ENCODE peak calls at places on chromosome 7, in eight cellular contexts. P is epithelial cell of esophagus; K is AG04450; N is astrocyte of the spinal cord; Z is CD8-positive, alpha-beta T cell; J is left ventricle myocardium inferior; V is progenitor cell of endocrine pancreas; B is dorsolateral prefrontal cortex. A is an unnamed sample.

GRCh38 chr7:52189153-52189778 is 846.2 kb upstream of the POM121L12 start:
- DNase-seq in P (no peak), K (no peak), N (no peak), Z (no peak), J (no peak), V (no peak), B (no peak), A (no peak)

GRCh38 chr7:22596763-22597434 is 96.9 kb upstream of the STEAP1B start:
- DNase-seq in P (no peak), K (no peak), N (no peak), Z (no peak), J (no peak), V (no peak), B (no peak), A (no peak)

GRCh38 chr7:45686441-45687184 is 112.4 kb downstream of the ADCY1 start:
- DNase-seq in P (no peak), K (no peak), N (no peak), Z (no peak), J (no peak), V (no peak), B (no peak), A (no peak)

GRCh38 chr7:81482600-81483186 is 287.2 kb downstream of the HGF start:
- DNase-seq in P (peak), K (no peak), N (peak), Z (no peak), J (no peak), V (no peak), B (no peak), A (no peak)

GRCh38 chr7:7761340-7761973 is 43.0 kb upstream of the RPA3 start:
- DNase-seq in P (peak), K (no peak), N (peak), Z (no peak), J (no peak), V (no peak), B (no peak), A (no peak)

GRCh38 chr7:148135997-148136396 is 454.6 kb upstream of the C7orf33 start:
- DNase-seq in P (no peak), K (no peak), N (no peak), Z (no peak), J (no peak), V (no peak), B (no peak), A (no peak)

GRCh38 chr7:40638872-40639271 is 504.1 kb downstream of the SUGCT start:
- DNase-seq in P (no peak), K (no peak), N (no peak), Z (no peak), J (no peak), V (no peak), B (no peak), A (no peak)

GRCh38 chr7:12570529-12571461 is at the start of gene SCIN:
- DNase-seq in P (no peak), K (no peak), N (peak), Z (no peak), J (peak), V (no peak), B (no peak), A (no peak)

GRCh38 chr7:146655928-146656797 is 539.6 kb downstream of the CNTNAP2 start:
- DNase-seq in P (no peak), K (no peak), N (no peak), Z (no peak), J (no peak), V (no peak), B (no peak), A (no peak)

GRCh38 chr7:121521681-121522405 is 125.7 kb upstream of the FAM3C start:
- DNase-seq in P (no peak), K (no peak), N (peak), Z (no peak), J (no peak), V (no peak), B (no peak), A (no peak)

GRCh38 chr7:159114981-159115380 is 29.7 kb downstream of the VIPR2 start:
- DNase-seq in P (no peak), K (no peak), N (no peak), Z (no peak), J (no peak), V (no peak), B (no peak), A (no peak)

GRCh38 chr7:5574770-5575269 is 151.2 kb upstream of the TNRC18 start:
- DNase-seq in P (no peak), K (no peak), N (no peak), Z (no peak), J (no peak), V (no peak), B (no peak), A (no peak)

GRCh38 chr7:92461027-92462003 is 14.0 kb downstream of the GATAD1 start:
- DNase-seq in P (peak), K (no peak), N (peak), Z (no peak), J (no peak), V (no peak), B (no peak), A (no peak)

GRCh38 chr7:128796325-128796724 is 4.6 kb downstream of the CCDC136 start:
- DNase-seq in P (peak), K (peak), N (peak), Z (no peak), J (no peak), V (no peak), B (no peak), A (peak)

GRCh38 chr7:131111-132094 is 61.0 kb upstream of the FAM20C start:
- DNase-seq in P (no peak), K (no peak), N (no peak), Z (no peak), J (peak), V (no peak), B (no peak), A (no peak)

GRCh38 chr7:144710791-144711190 is 125.1 kb downstream of the TPK1 start:
- DNase-seq in P (no peak), K (no peak), N (no peak), Z (no peak), J (no peak), V (no peak), B (no peak), A (no peak)

DNA sequence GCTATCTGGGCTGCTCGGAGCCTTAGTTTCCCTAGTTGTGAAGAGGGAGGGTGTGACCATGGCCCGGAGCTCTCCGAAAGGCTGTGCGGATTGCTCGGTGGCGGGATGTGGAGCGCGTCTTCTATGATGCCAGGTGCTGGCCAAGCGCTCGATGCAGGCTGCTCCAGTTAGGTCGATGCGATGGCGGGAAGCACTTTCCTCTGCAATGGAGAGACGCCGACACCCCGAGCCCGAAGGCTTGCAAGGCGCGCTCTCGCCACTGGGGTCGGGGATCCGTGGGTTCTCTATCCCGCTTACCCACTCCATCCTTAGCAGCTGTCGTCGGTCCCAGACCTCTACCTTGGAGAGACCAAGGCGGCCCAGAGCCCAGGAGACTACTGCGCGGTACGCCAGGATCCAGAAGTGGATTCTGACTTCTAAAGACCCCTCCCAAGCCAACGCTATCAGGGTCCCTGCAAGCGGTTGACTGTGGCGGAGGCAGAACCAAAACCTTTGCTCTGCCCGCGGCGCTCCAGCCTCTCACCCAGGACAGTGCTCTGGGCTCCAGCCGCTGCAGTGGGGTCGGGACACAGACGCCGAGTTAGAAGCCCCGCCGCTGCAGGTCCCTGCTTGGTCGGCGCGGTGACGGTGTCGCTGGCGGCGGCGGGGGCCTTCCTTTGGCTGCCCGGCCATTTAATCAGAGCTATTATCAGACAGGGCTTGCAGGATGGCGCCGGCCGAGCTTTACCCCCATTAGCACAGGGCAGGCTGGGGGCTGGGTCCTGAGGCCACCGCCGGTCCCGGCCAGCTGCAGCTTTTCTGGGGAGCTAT is 7.8 kb upstream of the TBX20 start:
- DNase-seq in P (no peak), K (no peak), N (no peak), Z (no peak), J (peak), V (no peak), B (no peak), A (no peak)
- TF ChIP-seq CTCF in P (no peak), K (no peak), N (no peak), Z (no peak), J (peak), V (peak), B (no peak), A (no peak)

GRCh38 chr7:77931841-77932240 is 133.3 kb downstream of the PHTF2 start:
- DNase-seq in P (no peak), K (no peak), N (no peak), Z (no peak), J (no peak), V (no peak), B (no peak), A (no peak)

GRCh38 chr7:77930496-77930895 is 131.9 kb downstream of the PHTF2 start:
- DNase-seq in P (no peak), K (no peak), N (no peak), Z (no peak), J (no peak), V (no peak), B (no peak), A (no peak)

GRCh38 chr7:77933394-77933793 is 134.8 kb downstream of the PHTF2 start:
- DNase-seq in P (peak), K (no peak), N (peak), Z (no peak), J (no peak), V (no peak), B (no peak), A (no peak)

GRCh38 chr7:77940647-77941046 is 142.1 kb downstream of the PHTF2 start:
- DNase-seq in P (peak), K (peak), N (peak), Z (no peak), J (no peak), V (no peak), B (peak), A (peak)

DNA sequence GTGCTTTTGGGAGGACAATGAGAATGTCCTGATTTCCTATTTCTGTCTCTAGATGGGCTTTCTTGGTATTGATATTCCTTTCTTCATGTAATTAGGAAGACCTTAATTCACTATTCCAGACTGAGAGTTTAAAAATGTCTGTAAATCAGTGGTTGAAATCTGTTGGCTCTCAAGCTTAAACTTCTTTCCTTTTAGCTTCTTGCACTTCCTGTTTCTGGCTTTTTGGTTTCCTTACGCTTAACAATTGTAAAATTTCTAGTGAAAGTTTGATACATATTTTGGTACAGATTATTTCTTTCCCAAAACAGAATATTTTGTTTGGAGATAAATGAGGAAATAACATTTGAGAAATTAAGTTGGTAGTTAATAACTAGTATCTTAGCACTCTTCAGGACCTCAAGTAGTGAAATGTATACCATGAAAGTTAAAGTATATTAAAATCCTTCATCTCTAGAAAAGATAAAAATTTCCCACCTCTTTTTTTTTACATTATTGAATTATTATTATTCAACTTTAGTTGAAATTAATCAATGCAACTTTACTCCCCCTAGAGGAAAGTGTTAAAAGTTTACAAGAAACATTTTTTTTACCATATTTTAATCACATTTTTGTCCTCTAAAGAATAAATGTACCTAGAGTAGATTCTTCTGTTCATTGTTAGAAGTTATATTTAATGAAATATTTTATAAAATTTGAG is 137.2 kb downstream of the PHTF2 start:
- DNase-seq in P (no peak), K (no peak), N (no peak), Z (no peak), J (no peak), V (no peak), B (no peak), A (no peak)
- TF ChIP-seq CTCF in P (no peak), K (peak), N (no peak), Z (no peak), J (peak), V (peak), B (peak), A (peak)

DNA sequence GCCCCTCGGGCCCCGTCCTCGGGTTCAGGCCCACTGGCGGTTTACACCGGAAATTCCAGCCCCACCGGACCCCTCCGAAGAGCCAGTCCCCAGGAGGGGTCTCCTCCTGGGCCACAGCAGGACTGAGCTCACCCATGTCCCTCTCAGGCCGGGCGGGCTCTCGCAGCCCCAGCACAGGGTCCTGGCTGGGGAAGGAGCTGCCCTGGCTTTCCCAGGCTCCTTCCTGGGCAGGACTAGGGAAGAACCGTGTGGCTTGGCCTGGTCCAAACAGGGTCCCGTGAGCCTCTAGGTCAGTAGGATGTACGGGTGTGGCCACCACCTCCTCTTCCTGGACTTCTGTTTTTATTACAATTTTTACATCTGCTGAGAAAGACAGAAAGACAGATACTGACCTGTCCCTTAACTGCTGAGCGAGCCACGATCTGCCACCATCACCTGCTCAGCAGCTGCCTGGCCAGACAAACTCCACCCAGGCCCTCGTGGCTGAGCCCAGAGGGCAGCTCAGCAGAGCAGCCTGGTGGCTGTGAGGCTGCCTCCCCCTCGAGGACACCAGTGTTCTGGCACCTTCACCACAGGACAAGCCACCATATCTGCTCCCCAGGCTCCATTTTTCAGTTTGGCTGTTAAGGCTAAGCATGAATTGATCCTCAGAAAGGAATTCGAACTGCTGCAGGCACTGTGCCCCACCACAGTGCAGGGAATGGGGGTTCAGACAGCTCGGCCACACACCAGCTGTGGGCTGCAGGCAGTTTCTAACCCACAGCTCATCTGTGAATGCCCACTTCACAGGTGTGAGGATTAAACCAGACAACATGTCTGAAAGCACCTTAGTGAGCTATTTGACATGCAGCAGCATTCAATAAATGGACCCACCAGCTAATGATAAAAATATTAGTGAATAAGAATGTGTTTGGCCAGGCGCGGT is 14.5 kb upstream of the ZNF777 start:
- DNase-seq in P (no peak), K (no peak), N (no peak), Z (no peak), J (no peak), V (no peak), B (no peak), A (no peak)
- TF ChIP-seq CTCF in P (no peak), K (no peak), N (no peak), Z (no peak), J (no peak), V (no peak), B (no peak), A (no peak)

GRCh38 chr7:26343320-26343832 is 51.7 kb downstream of the SNX10 start:
- DNase-seq in P (no peak), K (no peak), N (no peak), Z (no peak), J (no peak), V (no peak), B (no peak), A (no peak)
- TF ChIP-seq CTCF in P (no peak), K (no peak), N (no peak), Z (no peak), J (no peak), V (no peak), B (no peak), A (no peak)

A was measured in AG09319.